ENCODE peak calls at places on chromosomes 11 and 22, in eight cellular contexts. K, A, J, C, V, H, L and S are unnamed samples.

GRCh38 chr11:117809236-117810055 is 12.4 kb upstream of the DSCAML1 start:
- DNase-seq in K (peak), A (peak), J (no peak), C (peak), V (peak), H (peak), L (peak), S (peak)

GRCh38 chr11:65295001-65295400 is 19.7 kb upstream of the CDC42EP2 start:
- DNase-seq in K (no peak), A (no peak), J (no peak), C (no peak), V (no peak), H (no peak), L (no peak), S (no peak)

GRCh38 chr22:42805016-42805997 is 51.8 kb downstream of the ARFGAP3 start:
- DNase-seq in K (no peak), A (peak), J (no peak), C (peak), V (no peak), H (no peak), L (no peak), S (no peak)

GRCh38 chr11:44916797-44917196 is 33.9 kb downstream of the TP53I11 start:
- DNase-seq in K (no peak), A (no peak), J (no peak), C (no peak), V (peak), H (no peak), L (no peak), S (no peak)

GRCh38 chr22:49958961-49959781 is 1.4 kb upstream of the PIM3 start:
- DNase-seq in K (no peak), A (no peak), J (no peak), C (no peak), V (no peak), H (no peak), L (no peak), S (no peak)

GRCh38 chr11:71489311-71490043 is 36.5 kb downstream of the NADSYN1 start:
- DNase-seq in K (no peak), A (peak), J (no peak), C (no peak), V (no peak), H (no peak), L (no peak), S (no peak)

GRCh38 chr11:76772100-76772782 is 10.9 kb upstream of the TSKU start:
- DNase-seq in K (no peak), A (no peak), J (no peak), C (no peak), V (no peak), H (no peak), L (no peak), S (no peak)

GRCh38 chr11:46271875-46272815 is 5.3 kb upstream of the CREB3L1 start:
- DNase-seq in K (no peak), A (peak), J (no peak), C (no peak), V (no peak), H (no peak), L (no peak), S (no peak)

GRCh38 chr22:27911329-27911728 is 7.7 kb downstream of the PITPNB start:
- DNase-seq in K (no peak), A (no peak), J (no peak), C (no peak), V (no peak), H (no peak), L (no peak), S (no peak)

GRCh38 chr11:67468056-67468455 is 995 bp downstream of the TMEM134 start:
- DNase-seq in K (no peak), A (no peak), J (no peak), C (peak), V (peak), H (no peak), L (no peak), S (peak)